ENCODE peak calls at places on chromosomes 6 and 20, in ten cellular contexts. One of them, this sample, is unnamed. For H3K9me3, the result is how much of the 10 kb centered on the place peaks cover.

GRCh38 chr6:38391206-38391908 is 248.4 kb downstream of the BTBD9 start:
- DNase-seq in MM.1S: no peak
- DNase-seq in prostate gland: no peak
- DNase-seq in right cardiac atrium: no peak
- DNase-seq in H9: no peak
- DNase-seq in CD4-positive, alpha-beta T cell: no peak
- DNase-seq in testis: no peak
- DNase-seq in AG04450: no peak
- DNase-seq in upper lobe of right lung: no peak
- DNase-seq in CD8-positive, alpha-beta memory T cell: no peak
- DNase-seq in this sample: no peak

GRCh38 chr6:47306887-47307286 is 2.8 kb downstream of the TNFRSF21 start:
- DNase-seq in MM.1S: no peak
- DNase-seq in right cardiac atrium: no peak
- DNase-seq in H9: no peak
- DNase-seq in testis: no peak
- DNase-seq in AG04450: no peak
- DNase-seq in upper lobe of right lung: no peak
- DNase-seq in CD8-positive, alpha-beta memory T cell: no peak
- DNase-seq in CD4-positive, alpha-beta T cell: no peak
- DNase-seq in prostate gland: no peak
- DNase-seq in this sample: no peak

GRCh38 chr6:67882436-67883311 is 752.4 kb upstream of the ADGRB3 start:
- DNase-seq in AG04450: no peak
- DNase-seq in right cardiac atrium: no peak
- DNase-seq in CD8-positive, alpha-beta memory T cell: no peak
- DNase-seq in upper lobe of right lung: no peak
- DNase-seq in prostate gland: no peak
- DNase-seq in MM.1S: no peak
- DNase-seq in testis: no peak
- DNase-seq in CD4-positive, alpha-beta T cell: no peak
- DNase-seq in H9: no peak
- DNase-seq in this sample: no peak

GRCh38 chr6:103797738-103798137 is 1062.0 kb downstream of the HACE1 start:
- DNase-seq in prostate gland: no peak
- DNase-seq in CD8-positive, alpha-beta memory T cell: no peak
- DNase-seq in upper lobe of right lung: no peak
- DNase-seq in H9: no peak
- DNase-seq in AG04450: no peak
- DNase-seq in right cardiac atrium: no peak
- DNase-seq in CD4-positive, alpha-beta T cell: no peak
- DNase-seq in testis: no peak
- DNase-seq in MM.1S: peak
- DNase-seq in this sample: no peak

GRCh38 chr6:137724018-137724403 is 143.0 kb upstream of the TNFAIP3 start:
- DNase-seq in prostate gland: no peak
- DNase-seq in right cardiac atrium: no peak
- DNase-seq in testis: no peak
- DNase-seq in MM.1S: no peak
- DNase-seq in CD8-positive, alpha-beta memory T cell: no peak
- DNase-seq in H9: no peak
- DNase-seq in CD4-positive, alpha-beta T cell: no peak
- DNase-seq in AG04450: no peak
- DNase-seq in upper lobe of right lung: no peak
- DNase-seq in this sample: no peak

GRCh38 chr6:133903855-133904254 is 14.9 kb downstream of the TCF21 start:
- DNase-seq in H9: no peak
- DNase-seq in testis: no peak
- DNase-seq in right cardiac atrium: no peak
- DNase-seq in MM.1S: no peak
- DNase-seq in AG04450: no peak
- DNase-seq in CD4-positive, alpha-beta T cell: no peak
- DNase-seq in prostate gland: no peak
- DNase-seq in CD8-positive, alpha-beta memory T cell: no peak
- DNase-seq in upper lobe of right lung: no peak
- DNase-seq in this sample: no peak

GRCh38 chr20:45968801-45969711 is 2.9 kb downstream of the ZNF335 start:
- DNase-seq in right cardiac atrium: peak
- DNase-seq in upper lobe of right lung: peak
- DNase-seq in CD8-positive, alpha-beta memory T cell: no peak
- DNase-seq in MM.1S: no peak
- DNase-seq in CD4-positive, alpha-beta T cell: no peak
- DNase-seq in testis: no peak
- DNase-seq in H9: peak
- DNase-seq in AG04450: peak
- DNase-seq in prostate gland: no peak
- DNase-seq in this sample: peak

GRCh38 chr6:169933839-169934698 is 182.6 kb downstream of the ERMARD start:
- DNase-seq in prostate gland: peak
- DNase-seq in CD4-positive, alpha-beta T cell: no peak
- DNase-seq in MM.1S: no peak
- DNase-seq in H9: no peak
- DNase-seq in right cardiac atrium: peak
- DNase-seq in AG04450: no peak
- DNase-seq in testis: peak
- DNase-seq in upper lobe of right lung: no peak
- DNase-seq in CD8-positive, alpha-beta memory T cell: no peak
- DNase-seq in this sample: peak

GRCh38 chr6:80214436-80215022 is 108.1 kb downstream of the BCKDHB start:
- DNase-seq in right cardiac atrium: peak
- DNase-seq in AG04450: peak
- DNase-seq in prostate gland: peak
- DNase-seq in MM.1S: peak
- DNase-seq in CD8-positive, alpha-beta memory T cell: peak
- DNase-seq in H9: no peak
- DNase-seq in testis: peak
- DNase-seq in upper lobe of right lung: no peak
- DNase-seq in CD4-positive, alpha-beta T cell: no peak
- DNase-seq in this sample: no peak

GRCh38 chr6:89951574-89952360 is 57.5 kb downstream of the GJA10 start:
- DNase-seq in right cardiac atrium: no peak
- DNase-seq in AG04450: no peak
- DNase-seq in H9: peak
- DNase-seq in testis: peak
- DNase-seq in CD4-positive, alpha-beta T cell: no peak
- DNase-seq in upper lobe of right lung: no peak
- DNase-seq in prostate gland: no peak
- DNase-seq in MM.1S: no peak
- DNase-seq in CD8-positive, alpha-beta memory T cell: no peak
- DNase-seq in this sample: no peak

GRCh38 chr6:127342296-127342945 is 988 bp downstream of the ECHDC1 start:
- DNase-seq in right cardiac atrium: no peak
- DNase-seq in AG04450: no peak
- DNase-seq in H9: peak
- DNase-seq in CD4-positive, alpha-beta T cell: no peak
- DNase-seq in upper lobe of right lung: no peak
- DNase-seq in testis: no peak
- DNase-seq in MM.1S: peak
- DNase-seq in prostate gland: peak
- DNase-seq in CD8-positive, alpha-beta memory T cell: no peak
- DNase-seq in this sample: no peak

GRCh38 chr6:56062856-56063255 is 184.5 kb downstream of the COL21A1 start:
- DNase-seq in upper lobe of right lung: no peak
- DNase-seq in CD8-positive, alpha-beta memory T cell: no peak
- DNase-seq in right cardiac atrium: no peak
- DNase-seq in H9: no peak
- DNase-seq in CD4-positive, alpha-beta T cell: no peak
- DNase-seq in testis: no peak
- DNase-seq in MM.1S: no peak
- DNase-seq in AG04450: no peak
- DNase-seq in prostate gland: no peak
- DNase-seq in this sample: no peak

GRCh38 chr20:35617397-35618031 is 1.9 kb downstream of the SPAG4 start:
- DNase-seq in right cardiac atrium: peak
- DNase-seq in AG04450: no peak
- DNase-seq in upper lobe of right lung: peak
- DNase-seq in CD8-positive, alpha-beta memory T cell: peak
- DNase-seq in CD4-positive, alpha-beta T cell: no peak
- DNase-seq in testis: peak
- DNase-seq in MM.1S: no peak
- DNase-seq in H9: peak
- DNase-seq in prostate gland: no peak
- DNase-seq in this sample: peak

GRCh38 chr6:23754197-23754596 is 371.8 kb upstream of the NRSN1 start:
- DNase-seq in CD4-positive, alpha-beta T cell: no peak
- DNase-seq in testis: no peak
- DNase-seq in right cardiac atrium: no peak
- DNase-seq in MM.1S: no peak
- DNase-seq in prostate gland: no peak
- DNase-seq in upper lobe of right lung: no peak
- DNase-seq in CD8-positive, alpha-beta memory T cell: no peak
- DNase-seq in H9: no peak
- DNase-seq in AG04450: no peak
- DNase-seq in this sample: no peak

GRCh38 chr6:153816306-153816845 is 222.7 kb upstream of the OPRM1 start:
- DNase-seq in testis: no peak
- DNase-seq in H9: no peak
- DNase-seq in CD8-positive, alpha-beta memory T cell: no peak
- DNase-seq in CD4-positive, alpha-beta T cell: no peak
- DNase-seq in upper lobe of right lung: no peak
- DNase-seq in prostate gland: no peak
- DNase-seq in MM.1S: no peak
- DNase-seq in right cardiac atrium: no peak
- DNase-seq in AG04450: no peak
- DNase-seq in this sample: no peak

GRCh38 chr6:35085359-35086281 is 55.5 kb downstream of the TCP11 start:
- DNase-seq in H9: no peak
- DNase-seq in CD8-positive, alpha-beta memory T cell: no peak
- DNase-seq in prostate gland: no peak
- DNase-seq in MM.1S: no peak
- DNase-seq in CD4-positive, alpha-beta T cell: no peak
- DNase-seq in upper lobe of right lung: peak
- DNase-seq in testis: no peak
- DNase-seq in right cardiac atrium: no peak
- DNase-seq in AG04450: no peak
- DNase-seq in this sample: peak

GRCh38 chr6:54335871-54336270 is 27.6 kb downstream of the TINAG start:
- DNase-seq in prostate gland: no peak
- DNase-seq in H9: no peak
- DNase-seq in upper lobe of right lung: no peak
- DNase-seq in right cardiac atrium: no peak
- DNase-seq in MM.1S: no peak
- DNase-seq in AG04450: peak
- DNase-seq in CD8-positive, alpha-beta memory T cell: no peak
- DNase-seq in testis: no peak
- DNase-seq in CD4-positive, alpha-beta T cell: no peak
- DNase-seq in this sample: no peak

GRCh38 chr20:9912858-9913434 is 74.1 kb upstream of the PAK5 start:
- DNase-seq in MM.1S: peak
- DNase-seq in CD4-positive, alpha-beta T cell: peak
- DNase-seq in H9: peak
- DNase-seq in testis: peak
- DNase-seq in prostate gland: peak
- DNase-seq in right cardiac atrium: peak
- DNase-seq in AG04450: peak
- DNase-seq in CD8-positive, alpha-beta memory T cell: no peak
- DNase-seq in upper lobe of right lung: no peak
- DNase-seq in this sample: no peak

GRCh38 chr6:43992126-43992663 is 135.1 kb downstream of the MRPL14 start:
- DNase-seq in upper lobe of right lung: peak
- DNase-seq in H9: no peak
- DNase-seq in right cardiac atrium: no peak
- DNase-seq in testis: no peak
- DNase-seq in prostate gland: no peak
- DNase-seq in CD4-positive, alpha-beta T cell: no peak
- DNase-seq in CD8-positive, alpha-beta memory T cell: no peak
- DNase-seq in AG04450: no peak
- DNase-seq in MM.1S: no peak
- DNase-seq in this sample: peak
- H3K9me3 ChIP-seq in upper lobe of right lung: under half
- H3K9me3 ChIP-seq in H9: under half
- H3K9me3 ChIP-seq in right cardiac atrium: under half
- H3K9me3 ChIP-seq in testis: under half
- H3K9me3 ChIP-seq in prostate gland: under half
- H3K9me3 ChIP-seq in CD4-positive, alpha-beta T cell: under half
- H3K9me3 ChIP-seq in CD8-positive, alpha-beta memory T cell: under half
- H3K9me3 ChIP-seq in AG04450: under half
- H3K9me3 ChIP-seq in MM.1S: under half
- H3K9me3 ChIP-seq in this sample: under half

GRCh38 chr6:106860940-106861339 is 113.6 kb downstream of the CD24 start:
- DNase-seq in H9: no peak
- DNase-seq in MM.1S: no peak
- DNase-seq in prostate gland: no peak
- DNase-seq in upper lobe of right lung: no peak
- DNase-seq in CD8-positive, alpha-beta memory T cell: no peak
- DNase-seq in right cardiac atrium: no peak
- DNase-seq in testis: no peak
- DNase-seq in AG04450: no peak
- DNase-seq in CD4-positive, alpha-beta T cell: no peak
- DNase-seq in this sample: no peak
- H3K9me3 ChIP-seq in H9: under half
- H3K9me3 ChIP-seq in MM.1S: under half
- H3K9me3 ChIP-seq in prostate gland: under half
- H3K9me3 ChIP-seq in upper lobe of right lung: under half
- H3K9me3 ChIP-seq in CD8-positive, alpha-beta memory T cell: under half
- H3K9me3 ChIP-seq in right cardiac atrium: under half
- H3K9me3 ChIP-seq in testis: under half
- H3K9me3 ChIP-seq in AG04450: under half
- H3K9me3 ChIP-seq in CD4-positive, alpha-beta T cell: under half
- H3K9me3 ChIP-seq in this sample: under half

DNA sequence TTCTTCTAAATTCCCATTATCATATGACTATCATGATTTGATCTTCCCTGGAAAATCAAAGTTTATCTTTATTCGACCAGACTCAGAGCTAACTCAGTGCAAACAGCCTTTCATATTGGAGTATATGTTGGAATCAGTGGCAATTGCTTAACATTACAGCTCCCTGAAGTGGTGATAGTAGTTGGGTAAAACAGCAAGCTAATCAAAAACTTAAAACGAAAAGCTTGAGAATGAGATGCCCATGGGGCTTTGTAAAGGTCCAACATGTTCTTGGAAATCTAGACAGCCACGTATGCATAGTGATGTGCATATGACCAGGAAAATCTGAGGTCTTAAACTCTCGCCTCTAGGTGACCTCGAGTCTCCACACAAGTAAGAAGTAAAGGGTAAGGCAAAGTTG is 437.6 kb downstream of the KIF16B start:
- DNase-seq in CD4-positive, alpha-beta T cell: no peak
- DNase-seq in right cardiac atrium: no peak
- DNase-seq in H9: no peak
- DNase-seq in MM.1S: no peak
- DNase-seq in AG04450: no peak
- DNase-seq in CD8-positive, alpha-beta memory T cell: no peak
- DNase-seq in upper lobe of right lung: no peak
- DNase-seq in prostate gland: no peak
- DNase-seq in testis: no peak
- DNase-seq in this sample: no peak
- H3K9me3 ChIP-seq in CD4-positive, alpha-beta T cell: under half
- H3K9me3 ChIP-seq in right cardiac atrium: under half
- H3K9me3 ChIP-seq in H9: under half
- H3K9me3 ChIP-seq in MM.1S: under half
- H3K9me3 ChIP-seq in AG04450: under half
- H3K9me3 ChIP-seq in CD8-positive, alpha-beta memory T cell: under half
- H3K9me3 ChIP-seq in upper lobe of right lung: under half
- H3K9me3 ChIP-seq in prostate gland: under half
- H3K9me3 ChIP-seq in testis: under half
- H3K9me3 ChIP-seq in this sample: under half

DNA sequence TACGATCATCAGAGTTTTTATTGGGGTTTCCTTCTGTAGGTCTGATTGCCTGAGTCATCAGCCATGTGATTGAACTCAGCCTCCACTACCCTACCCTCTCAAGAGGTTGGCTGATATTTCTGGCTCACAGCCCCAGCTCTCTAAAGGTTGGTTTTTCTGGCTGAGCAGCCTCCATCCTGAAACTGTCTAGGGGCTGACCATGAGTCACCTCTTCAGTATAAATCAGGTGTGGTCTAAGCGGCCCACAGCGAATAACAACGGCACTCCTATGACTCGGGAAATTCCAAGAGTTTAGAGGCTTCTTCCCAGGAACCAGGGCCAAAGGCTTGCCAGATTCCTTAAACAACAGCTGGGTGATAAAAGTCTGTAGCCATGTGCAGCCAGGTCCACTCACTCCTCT is 115.5 kb downstream of the SOD2 start:
- DNase-seq in CD4-positive, alpha-beta T cell: no peak
- DNase-seq in upper lobe of right lung: no peak
- DNase-seq in AG04450: no peak
- DNase-seq in H9: peak
- DNase-seq in CD8-positive, alpha-beta memory T cell: no peak
- DNase-seq in testis: no peak
- DNase-seq in right cardiac atrium: no peak
- DNase-seq in prostate gland: no peak
- DNase-seq in MM.1S: no peak
- DNase-seq in this sample: no peak
- H3K9me3 ChIP-seq in CD4-positive, alpha-beta T cell: under half
- H3K9me3 ChIP-seq in upper lobe of right lung: under half
- H3K9me3 ChIP-seq in AG04450: under half
- H3K9me3 ChIP-seq in H9: under half
- H3K9me3 ChIP-seq in CD8-positive, alpha-beta memory T cell: under half
- H3K9me3 ChIP-seq in testis: under half
- H3K9me3 ChIP-seq in right cardiac atrium: under half
- H3K9me3 ChIP-seq in prostate gland: under half
- H3K9me3 ChIP-seq in MM.1S: under half
- H3K9me3 ChIP-seq in this sample: under half

This sample was measured in sigmoid colon.